ENCODE peak calls at places on chromosomes 2 and 18, in four cellular contexts. One of them, this sample, is unnamed.

GRCh38 chr2:224492531-224492930 is 90.6 kb upstream of the FAM124B start:
- DNase-seq in H9: no peak
- DNase-seq in fibroblast of lung: no peak
- DNase-seq in endothelial cell of umbilical vein: no peak
- DNase-seq in this sample: no peak

GRCh38 chr2:150681120-150681796 is 193.8 kb upstream of the RND3 start:
- DNase-seq in H9: no peak
- DNase-seq in fibroblast of lung: peak; percentile 92
- DNase-seq in endothelial cell of umbilical vein: peak; percentile 74
- DNase-seq in this sample: no peak

GRCh38 chr2:162582357-162582798 is 238.4 kb downstream of the GCA start:
- DNase-seq in H9: peak; percentile 27
- DNase-seq in fibroblast of lung: peak; percentile 49
- DNase-seq in endothelial cell of umbilical vein: peak; percentile 41
- DNase-seq in this sample: peak; percentile 76

GRCh38 chr2:152884088-152884487 is 165.7 kb downstream of the ARL6IP6 start:
- DNase-seq in H9: no peak
- DNase-seq in fibroblast of lung: no peak
- DNase-seq in endothelial cell of umbilical vein: no peak
- DNase-seq in this sample: no peak

GRCh38 chr2:105841551-105841950 is 96.8 kb downstream of the NCK2 start:
- DNase-seq in H9: no peak
- DNase-seq in fibroblast of lung: no peak
- DNase-seq in endothelial cell of umbilical vein: no peak
- DNase-seq in this sample: no peak

GRCh38 chr18:48951448-48952286 is 902 bp upstream of the SMAD7 start:
- DNase-seq in H9: peak; percentile 90
- DNase-seq in fibroblast of lung: peak; percentile 89
- DNase-seq in endothelial cell of umbilical vein: peak; percentile 91
- DNase-seq in this sample: peak; percentile 95

GRCh38 chr2:11581797-11582525 is 48.1 kb downstream of the GREB1 start:
- DNase-seq in H9: no peak
- DNase-seq in fibroblast of lung: no peak
- DNase-seq in endothelial cell of umbilical vein: no peak
- DNase-seq in this sample: no peak

GRCh38 chr2:5946210-5947118 is 254.3 kb downstream of the SOX11 start:
- DNase-seq in H9: no peak
- DNase-seq in fibroblast of lung: no peak
- DNase-seq in endothelial cell of umbilical vein: no peak
- DNase-seq in this sample: no peak

GRCh38 chr2:128379021-128380005 is 60.6 kb upstream of the HS6ST1 start:
- DNase-seq in H9: peak; percentile 27
- DNase-seq in fibroblast of lung: peak; percentile 61
- DNase-seq in endothelial cell of umbilical vein: peak; percentile 48
- DNase-seq in this sample: peak; percentile 75

GRCh38 chr2:20626698-20627471 is 24.0 kb downstream of the HS1BP3 start:
- DNase-seq in H9: no peak
- DNase-seq in fibroblast of lung: no peak
- DNase-seq in endothelial cell of umbilical vein: no peak
- DNase-seq in this sample: peak; percentile 47

GRCh38 chr2:230358305-230358704 is 31.3 kb downstream of the SP140L start:
- DNase-seq in H9: no peak
- DNase-seq in fibroblast of lung: peak; percentile 37
- DNase-seq in endothelial cell of umbilical vein: peak; percentile 1
- DNase-seq in this sample: no peak

GRCh38 chr18:5238371-5238758 is 41.3 kb upstream of the AKAIN1 start:
- DNase-seq in H9: peak; percentile 34
- DNase-seq in fibroblast of lung: peak; percentile 52
- DNase-seq in endothelial cell of umbilical vein: no peak
- DNase-seq in this sample: peak; percentile 76

GRCh38 chr2:236161531-236161930 is 6.7 kb downstream of the GBX2 start:
- DNase-seq in H9: no peak
- DNase-seq in fibroblast of lung: no peak
- DNase-seq in endothelial cell of umbilical vein: no peak
- DNase-seq in this sample: peak; percentile 48

GRCh38 chr2:99818842-99819241 is 323.5 kb downstream of the AFF3 start:
- DNase-seq in H9: no peak
- DNase-seq in fibroblast of lung: no peak
- DNase-seq in endothelial cell of umbilical vein: peak; percentile 57
- DNase-seq in this sample: no peak
- TF ChIP-seq CTCF in H9: no peak
- TF ChIP-seq CTCF in fibroblast of lung: peak; percentile 9
- TF ChIP-seq CTCF in endothelial cell of umbilical vein: peak; percentile 25
- TF ChIP-seq CTCF in this sample: peak; percentile 34

GRCh38 chr2:77720115-77720514 is 197.9 kb upstream of the LRRTM4 start:
- DNase-seq in H9: no peak
- DNase-seq in fibroblast of lung: no peak
- DNase-seq in endothelial cell of umbilical vein: no peak
- DNase-seq in this sample: no peak
- H3K9ac ChIP-seq in H9: no peak overlapping the region
- H3K9ac ChIP-seq in fibroblast of lung: no peak overlapping the region
- H3K9ac ChIP-seq in endothelial cell of umbilical vein: no peak overlapping the region
- H3K9ac ChIP-seq in this sample: no peak overlapping the region

DNA sequence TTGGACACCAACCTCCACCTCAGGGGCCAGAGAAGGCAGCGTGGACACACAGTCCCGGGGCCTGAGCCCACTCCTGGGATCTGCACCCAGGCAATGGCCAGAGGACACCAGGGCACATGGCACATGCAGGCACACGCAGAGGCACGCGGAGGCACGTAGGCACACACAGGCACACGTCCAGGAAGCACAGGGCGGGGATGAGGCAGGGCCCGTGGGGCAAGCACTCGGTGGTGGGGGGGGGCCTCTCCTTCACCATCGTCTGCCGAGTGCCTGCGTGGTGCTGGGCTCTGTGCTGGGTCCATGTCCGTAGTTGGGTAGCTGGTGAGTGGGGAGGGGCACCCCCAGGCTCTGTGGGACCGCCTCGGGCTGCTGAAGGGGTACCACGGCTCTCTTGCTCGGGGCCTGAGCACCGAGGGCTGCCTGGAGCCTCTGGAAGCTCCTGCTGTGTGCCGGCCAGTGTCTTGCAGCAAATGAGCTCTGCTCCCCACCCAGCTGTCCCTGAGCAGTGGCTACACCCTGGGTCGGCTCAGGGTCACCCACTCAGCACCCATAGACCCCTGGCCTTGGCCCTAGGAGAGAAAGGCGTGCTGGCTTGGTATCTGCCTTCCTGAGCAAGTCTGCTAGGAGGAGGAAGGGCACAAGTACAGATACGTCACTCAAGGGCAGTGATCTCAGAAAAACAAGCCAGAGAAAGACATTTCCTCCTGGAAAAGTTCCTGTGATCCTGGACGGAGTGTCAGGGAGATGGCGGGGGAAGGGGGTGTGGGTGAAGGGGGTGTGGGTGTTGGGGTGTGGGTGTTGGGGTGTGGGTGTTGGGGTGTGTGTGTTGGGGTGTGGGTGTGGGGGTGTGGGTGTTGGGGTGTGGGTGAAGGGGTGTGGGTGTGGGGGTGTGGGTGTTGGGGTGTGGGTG is 26.5 kb downstream of the RTP5 start:
- DNase-seq in H9: peak; percentile 47
- DNase-seq in fibroblast of lung: peak; percentile 26
- DNase-seq in endothelial cell of umbilical vein: peak; percentile 69
- DNase-seq in this sample: peak; percentile 69
- H3K27ac ChIP-seq in H9: no peak overlapping the region
- H3K27ac ChIP-seq in fibroblast of lung: no peak overlapping the region
- H3K27ac ChIP-seq in endothelial cell of umbilical vein: peak overlapping the region; percentile 20
- H3K27ac ChIP-seq in this sample: peak overlapping the region; percentile 32

GRCh38 chr2:44942304-44943030 is 965 bp downstream of the SIX3 start:
- DNase-seq in H9: peak; percentile 49
- DNase-seq in fibroblast of lung: no peak
- DNase-seq in endothelial cell of umbilical vein: peak; percentile 22
- DNase-seq in this sample: peak; percentile 56

GRCh38 chr2:44944102-44944951 is 2.8 kb downstream of the SIX3 start:
- DNase-seq in H9: peak; percentile 69
- DNase-seq in fibroblast of lung: no peak
- DNase-seq in endothelial cell of umbilical vein: no peak
- DNase-seq in this sample: peak; percentile 85

GRCh38 chr2:44944952-44945612 is 3.6 kb downstream of the SIX3 start:
- DNase-seq in H9: no peak
- DNase-seq in fibroblast of lung: no peak
- DNase-seq in endothelial cell of umbilical vein: no peak
- DNase-seq in this sample: no peak

GRCh38 chr2:44943031-44943692 is 1.7 kb downstream of the SIX3 start:
- DNase-seq in H9: no peak
- DNase-seq in fibroblast of lung: no peak
- DNase-seq in endothelial cell of umbilical vein: no peak
- DNase-seq in this sample: peak; percentile 82

GRCh38 chr2:44943693-44944101 is 2.2 kb downstream of the SIX3 start:
- DNase-seq in H9: peak; percentile 61
- DNase-seq in fibroblast of lung: no peak
- DNase-seq in endothelial cell of umbilical vein: no peak
- DNase-seq in this sample: no peak
- TF ChIP-seq CTCF in H9: no peak
- TF ChIP-seq CTCF in fibroblast of lung: no peak
- TF ChIP-seq CTCF in endothelial cell of umbilical vein: no peak
- TF ChIP-seq CTCF in this sample: peak; percentile 56

GRCh38 chr18:47174545-47175116 is 1.5 kb downstream of the IER3IP1 start:
- DNase-seq in H9: no peak
- DNase-seq in fibroblast of lung: no peak
- DNase-seq in endothelial cell of umbilical vein: no peak
- DNase-seq in this sample: no peak
- H3K9ac ChIP-seq in H9: peak overlapping the region; percentile 93
- H3K9ac ChIP-seq in fibroblast of lung: no peak overlapping the region
- H3K9ac ChIP-seq in endothelial cell of umbilical vein: peak overlapping the region; percentile 90
- H3K9ac ChIP-seq in this sample: no peak overlapping the region

GRCh38 chr2:159753797-159754196 is 41.5 kb downstream of the MARCHF7 start:
- DNase-seq in H9: no peak
- DNase-seq in fibroblast of lung: no peak
- DNase-seq in endothelial cell of umbilical vein: no peak
- DNase-seq in this sample: no peak

GRCh38 chr2:159758686-159759085 is 39.3 kb downstream of the CD302 start:
- DNase-seq in H9: no peak
- DNase-seq in fibroblast of lung: peak; percentile 61
- DNase-seq in endothelial cell of umbilical vein: no peak
- DNase-seq in this sample: no peak

GRCh38 chr2:159755788-159756187 is 42.2 kb downstream of the CD302 start:
- DNase-seq in H9: no peak
- DNase-seq in fibroblast of lung: peak; percentile 66
- DNase-seq in endothelial cell of umbilical vein: peak; percentile 49
- DNase-seq in this sample: peak; percentile 67

GRCh38 chr2:159758239-159758638 is 39.8 kb downstream of the CD302 start:
- DNase-seq in H9: no peak
- DNase-seq in fibroblast of lung: no peak
- DNase-seq in endothelial cell of umbilical vein: no peak
- DNase-seq in this sample: no peak

GRCh38 chr2:159755014-159755413 is 42.7 kb downstream of the MARCHF7 start:
- DNase-seq in H9: no peak
- DNase-seq in fibroblast of lung: no peak
- DNase-seq in endothelial cell of umbilical vein: no peak
- DNase-seq in this sample: no peak
- H3K27ac ChIP-seq in H9: no peak overlapping the region
- H3K27ac ChIP-seq in fibroblast of lung: no peak overlapping the region
- H3K27ac ChIP-seq in endothelial cell of umbilical vein: no peak overlapping the region
- H3K27ac ChIP-seq in this sample: no peak overlapping the region

GRCh38 chr2:218292700-218293014 is 354 bp upstream of the TMBIM1 start:
- DNase-seq in H9: no peak
- DNase-seq in fibroblast of lung: no peak
- DNase-seq in endothelial cell of umbilical vein: no peak
- DNase-seq in this sample: no peak
- TF ChIP-seq CTCF in H9: no peak
- TF ChIP-seq CTCF in fibroblast of lung: no peak
- TF ChIP-seq CTCF in endothelial cell of umbilical vein: no peak
- TF ChIP-seq CTCF in this sample: peak; percentile 33

This sample was measured in endodermal cell.